ENCODE peak calls at places on chromosomes 7 and 10, in four cellular contexts. M is PC-9, J is NB4, W is B cell. S is an unnamed sample.

GRCh38 chr10:117541405-117541908 is 1.1 kb upstream of the EMX2 start:
- DNase-seq in M (no peak), J (no peak), W (no peak), S (no peak)

GRCh38 chr7:41103331-41103730 is 599.6 kb downstream of the INHBA start:
- DNase-seq in M (no peak), J (no peak), W (no peak), S (no peak)

GRCh38 chr7:41336981-41337380 is 365.9 kb downstream of the INHBA start:
- DNase-seq in M (no peak), J (no peak), W (no peak), S (no peak)

GRCh38 chr7:17546206-17546998 is 247.9 kb downstream of the AHR start:
- DNase-seq in M (peak), J (peak), W (no peak), S (no peak)

GRCh38 chr7:24980695-24981543 is 941 bp upstream of the OSBPL3 start:
- DNase-seq in M (peak), J (no peak), W (peak), S (peak)

GRCh38 chr7:47944536-47945260 is 3.6 kb downstream of the PKD1L1 start:
- DNase-seq in M (no peak), J (no peak), W (no peak), S (no peak)

GRCh38 chr7:129169705-129170319 is 18.6 kb upstream of the SMO start:
- DNase-seq in M (no peak), J (no peak), W (peak), S (peak)

GRCh38 chr10:133475821-133476640 is 22.3 kb downstream of the SCART1 start:
- DNase-seq in M (no peak), J (no peak), W (no peak), S (peak)

GRCh38 chr10:11742779-11743298 is 657 bp downstream of the ECHDC3 start:
- DNase-seq in M (no peak), J (no peak), W (no peak), S (no peak)

GRCh38 chr7:116075351-116076145 is 45.0 kb upstream of the TFEC start:
- DNase-seq in M (no peak), J (no peak), W (no peak), S (no peak)

GRCh38 chr10:79071535-79071923 is 2.8 kb downstream of the ZMIZ1 start:
- DNase-seq in M (no peak), J (no peak), W (no peak), S (no peak)

GRCh38 chr10:59762505-59762904 is 9.2 kb upstream of the MRLN start:
- DNase-seq in M (no peak), J (no peak), W (no peak), S (no peak)

GRCh38 chr7:158125091-158125490 is 462.5 kb downstream of the PTPRN2 start:
- DNase-seq in M (no peak), J (no peak), W (no peak), S (no peak)

GRCh38 chr7:80941206-80941758 is 22.4 kb upstream of the SEMA3C start:
- DNase-seq in M (peak), J (no peak), W (no peak), S (no peak)

GRCh38 chr7:97851725-97852124 is 20.5 kb downstream of the ASNS start:
- DNase-seq in M (no peak), J (no peak), W (no peak), S (no peak)

GRCh38 chr7:38368191-38368605 is 94.8 kb upstream of the TARP start:
- DNase-seq in M (peak), J (peak), W (peak), S (peak)

GRCh38 chr7:47988496-47989386 is 9.3 kb upstream of the HUS1 start:
- DNase-seq in M (no peak), J (peak), W (no peak), S (no peak)

GRCh38 chr7:134750083-134751062 is 29.1 kb upstream of the CALD1 start:
- DNase-seq in M (no peak), J (peak), W (peak), S (peak)

GRCh38 chr10:11168423-11169100 is 150.9 kb downstream of the CELF2 start:
- DNase-seq in M (no peak), J (no peak), W (no peak), S (no peak)

GRCh38 chr10:49179699-49180511 is 8.3 kb downstream of the TMEM273 start:
- DNase-seq in M (no peak), J (no peak), W (peak), S (no peak)

GRCh38 chr10:124313374-124313773 is 105.3 kb downstream of the OAT start:
- DNase-seq in M (no peak), J (no peak), W (no peak), S (no peak)

GRCh38 chr7:43439631-43440401 is 143.1 kb upstream of the STK17A start:
- DNase-seq in M (peak), J (peak), W (peak), S (peak)

GRCh38 chr7:158258411-158259130 is 329.1 kb downstream of the PTPRN2 start:
- DNase-seq in M (no peak), J (no peak), W (no peak), S (no peak)

GRCh38 chr10:13977861-13978843 is 352.6 kb downstream of the FRMD4A start:
- DNase-seq in M (no peak), J (no peak), W (no peak), S (no peak)

GRCh38 chr10:789831-790701 is 100.6 kb upstream of the DIP2C start:
- DNase-seq in M (no peak), J (no peak), W (no peak), S (no peak)

GRCh38 chr10:34288634-34289033 is 526.5 kb downstream of the PARD3 start:
- DNase-seq in M (peak), J (no peak), W (no peak), S (no peak)

GRCh38 chr7:44285561-44285960 is 39.8 kb downstream of the CAMK2B start:
- DNase-seq in M (no peak), J (no peak), W (no peak), S (no peak)

GRCh38 chr7:64183126-64183742 is 23.8 kb upstream of the ZNF735 start:
- DNase-seq in M (no peak), J (peak), W (peak), S (no peak)
- TF ChIP-seq CTCF in M (peak), J (peak), W (peak), S (peak)

DNA sequence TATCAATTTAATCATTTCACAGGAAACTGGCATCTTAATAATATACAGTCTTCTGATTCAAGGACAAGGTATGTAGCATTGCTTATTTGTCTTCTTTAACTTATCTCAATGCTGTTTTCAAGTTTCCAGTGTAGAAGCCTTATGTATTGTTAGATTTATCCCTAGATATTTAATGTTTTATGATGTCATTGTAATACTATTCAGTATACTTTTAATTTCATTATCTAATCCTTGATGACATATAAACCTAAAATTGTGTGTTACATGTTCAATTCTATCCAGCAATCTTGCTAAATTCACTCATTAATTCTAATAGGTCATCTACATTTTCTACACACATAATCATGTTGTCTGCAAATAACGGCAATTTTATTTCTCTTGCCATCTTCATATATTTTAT is 126.3 kb upstream of the SEC61G start:
- DNase-seq in M (no peak), J (no peak), W (no peak), S (no peak)
- TF ChIP-seq CTCF in M (no peak), J (no peak), W (no peak), S (no peak)

DNA sequence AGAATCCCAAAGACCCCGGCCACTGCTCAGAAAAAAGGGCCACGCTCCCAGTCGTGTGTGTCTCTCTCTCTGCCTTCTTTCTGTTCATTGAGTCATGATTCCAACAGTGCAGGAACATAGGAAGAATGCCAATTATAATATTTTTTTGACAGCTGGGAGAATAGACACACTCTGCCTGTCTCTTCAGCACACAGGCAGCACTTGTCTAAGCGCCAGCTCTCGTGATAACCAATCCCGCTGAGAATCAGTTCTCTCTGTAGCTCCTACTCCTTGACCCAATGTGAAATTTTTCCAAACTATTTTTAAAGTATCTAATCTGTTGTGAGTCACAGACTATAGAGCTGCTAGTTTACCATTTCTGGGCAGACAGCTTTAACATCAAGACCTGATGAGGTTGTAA is 145.7 kb upstream of the RHEB start:
- DNase-seq in M (no peak), J (no peak), W (no peak), S (no peak)
- TF ChIP-seq CTCF in M (no peak), J (no peak), W (no peak), S (no peak)

DNA sequence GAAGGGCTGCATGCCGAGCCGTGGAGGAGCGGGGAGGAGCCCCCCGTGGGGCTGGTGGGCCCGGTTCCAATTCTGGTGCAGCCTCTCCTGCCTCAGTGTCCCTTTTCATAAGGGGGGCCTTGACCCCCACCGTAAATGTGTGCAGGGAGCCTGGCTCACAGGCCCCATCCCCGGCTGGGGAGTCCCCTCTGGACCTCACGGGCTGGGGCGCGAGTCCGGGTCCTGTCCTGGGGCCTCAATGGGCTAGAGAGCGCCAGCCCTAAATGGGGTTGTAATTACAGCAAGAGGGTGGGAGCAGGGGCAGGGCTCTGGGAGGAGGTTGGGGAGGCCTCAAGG is 203.0 kb downstream of the ELFN1 start:
- DNase-seq in M (no peak), J (no peak), W (no peak), S (no peak)
- TF ChIP-seq CTCF in M (no peak), J (no peak), W (no peak), S (no peak)

GRCh38 chr7:52917982-52918578 is 117.4 kb upstream of the POM121L12 start:
- DNase-seq in M (no peak), J (peak), W (no peak), S (no peak)
- TF ChIP-seq CTCF in M (peak), J (peak), W (no peak), S (peak)

GRCh38 chr7:78018541-78019456 is 220.2 kb downstream of the PHTF2 start:
- DNase-seq in M (no peak), J (peak), W (peak), S (no peak)
- TF ChIP-seq CTCF in M (no peak), J (no peak), W (no peak), S (no peak)